ENCODE peak calls at places on chromosomes 3 and 15, in ten cellular contexts. One of them, this sample, is unnamed.

GRCh38 chr15:84915011-84915958 is 30.8 kb downstream of the SLC28A1 start:
- DNase-seq in SK-N-SH: peak; percentile 90
- DNase-seq in uterus: peak; percentile 82
- DNase-seq in mesenchymal stem cell: peak; percentile 93
- DNase-seq in right atrium auricular region: peak; percentile 96
- DNase-seq in CD8-positive, alpha-beta T cell: no peak
- DNase-seq in CD8-positive, alpha-beta memory T cell: no peak
- DNase-seq in spleen: no peak
- DNase-seq in stomach: peak; percentile 30
- DNase-seq in tibial artery: peak; percentile 80
- DNase-seq in this sample: peak; percentile 91

GRCh38 chr3:116770815-116771450 is 61.4 kb downstream of the TUSC7 start:
- DNase-seq in spleen: no peak
- DNase-seq in stomach: peak; percentile 62
- DNase-seq in CD8-positive, alpha-beta memory T cell: no peak
- DNase-seq in SK-N-SH: peak; percentile 55
- DNase-seq in tibial artery: peak; percentile 64
- DNase-seq in mesenchymal stem cell: peak; percentile 81
- DNase-seq in CD8-positive, alpha-beta T cell: no peak
- DNase-seq in right atrium auricular region: peak; percentile 69
- DNase-seq in uterus: peak; percentile 42
- DNase-seq in this sample: peak; percentile 88

GRCh38 chr3:54712539-54712938 is 215.3 kb downstream of the LRTM1 start:
- DNase-seq in spleen: no peak
- DNase-seq in tibial artery: no peak
- DNase-seq in CD8-positive, alpha-beta memory T cell: no peak
- DNase-seq in mesenchymal stem cell: no peak
- DNase-seq in CD8-positive, alpha-beta T cell: no peak
- DNase-seq in uterus: no peak
- DNase-seq in stomach: no peak
- DNase-seq in SK-N-SH: no peak
- DNase-seq in right atrium auricular region: no peak
- DNase-seq in this sample: no peak

GRCh38 chr3:170128977-170129431 is 52.5 kb downstream of the PHC3 start:
- DNase-seq in SK-N-SH: no peak
- DNase-seq in CD8-positive, alpha-beta T cell: no peak
- DNase-seq in CD8-positive, alpha-beta memory T cell: no peak
- DNase-seq in right atrium auricular region: no peak
- DNase-seq in stomach: no peak
- DNase-seq in uterus: no peak
- DNase-seq in spleen: no peak
- DNase-seq in mesenchymal stem cell: peak; percentile 26
- DNase-seq in tibial artery: no peak
- DNase-seq in this sample: peak; percentile 21

GRCh38 chr15:41689834-41690233 is 29.6 kb downstream of the MGA start:
- DNase-seq in spleen: no peak
- DNase-seq in SK-N-SH: no peak
- DNase-seq in tibial artery: no peak
- DNase-seq in CD8-positive, alpha-beta T cell: no peak
- DNase-seq in CD8-positive, alpha-beta memory T cell: no peak
- DNase-seq in uterus: no peak
- DNase-seq in right atrium auricular region: no peak
- DNase-seq in stomach: no peak
- DNase-seq in mesenchymal stem cell: no peak
- DNase-seq in this sample: no peak

GRCh38 chr3:55660642-55661041 is 173.5 kb upstream of the WNT5A start:
- DNase-seq in mesenchymal stem cell: no peak
- DNase-seq in right atrium auricular region: no peak
- DNase-seq in uterus: no peak
- DNase-seq in tibial artery: no peak
- DNase-seq in spleen: no peak
- DNase-seq in CD8-positive, alpha-beta T cell: no peak
- DNase-seq in stomach: no peak
- DNase-seq in SK-N-SH: no peak
- DNase-seq in CD8-positive, alpha-beta memory T cell: no peak
- DNase-seq in this sample: no peak

GRCh38 chr15:59303641-59304433 is 68.8 kb downstream of the MYO1E start:
- DNase-seq in stomach: peak; percentile 40
- DNase-seq in uterus: no peak
- DNase-seq in mesenchymal stem cell: no peak
- DNase-seq in spleen: no peak
- DNase-seq in SK-N-SH: no peak
- DNase-seq in CD8-positive, alpha-beta memory T cell: no peak
- DNase-seq in CD8-positive, alpha-beta T cell: no peak
- DNase-seq in tibial artery: no peak
- DNase-seq in right atrium auricular region: no peak
- DNase-seq in this sample: no peak

GRCh38 chr3:112230033-112230432 is 64.0 kb downstream of the SLC9C1 start:
- DNase-seq in spleen: no peak
- DNase-seq in right atrium auricular region: no peak
- DNase-seq in stomach: no peak
- DNase-seq in CD8-positive, alpha-beta T cell: no peak
- DNase-seq in uterus: no peak
- DNase-seq in CD8-positive, alpha-beta memory T cell: no peak
- DNase-seq in tibial artery: no peak
- DNase-seq in SK-N-SH: no peak
- DNase-seq in mesenchymal stem cell: no peak
- DNase-seq in this sample: no peak

GRCh38 chr3:172129868-172130751 is 90.7 kb downstream of the FNDC3B start:
- DNase-seq in right atrium auricular region: peak; percentile 99
- DNase-seq in SK-N-SH: peak; percentile 65
- DNase-seq in spleen: peak; percentile 89
- DNase-seq in mesenchymal stem cell: peak; percentile 98
- DNase-seq in stomach: peak; percentile 85
- DNase-seq in tibial artery: peak; percentile 96
- DNase-seq in CD8-positive, alpha-beta T cell: no peak
- DNase-seq in CD8-positive, alpha-beta memory T cell: peak; percentile 53
- DNase-seq in uterus: peak; percentile 94
- DNase-seq in this sample: peak; percentile 98

GRCh38 chr15:51227967-51228783 is 110.2 kb downstream of the CYP19A1 start:
- DNase-seq in tibial artery: peak; percentile 30
- DNase-seq in CD8-positive, alpha-beta T cell: no peak
- DNase-seq in mesenchymal stem cell: peak; percentile 95
- DNase-seq in right atrium auricular region: peak; percentile 61
- DNase-seq in uterus: no peak
- DNase-seq in spleen: no peak
- DNase-seq in SK-N-SH: no peak
- DNase-seq in CD8-positive, alpha-beta memory T cell: no peak
- DNase-seq in stomach: no peak
- DNase-seq in this sample: peak; percentile 52

DNA sequence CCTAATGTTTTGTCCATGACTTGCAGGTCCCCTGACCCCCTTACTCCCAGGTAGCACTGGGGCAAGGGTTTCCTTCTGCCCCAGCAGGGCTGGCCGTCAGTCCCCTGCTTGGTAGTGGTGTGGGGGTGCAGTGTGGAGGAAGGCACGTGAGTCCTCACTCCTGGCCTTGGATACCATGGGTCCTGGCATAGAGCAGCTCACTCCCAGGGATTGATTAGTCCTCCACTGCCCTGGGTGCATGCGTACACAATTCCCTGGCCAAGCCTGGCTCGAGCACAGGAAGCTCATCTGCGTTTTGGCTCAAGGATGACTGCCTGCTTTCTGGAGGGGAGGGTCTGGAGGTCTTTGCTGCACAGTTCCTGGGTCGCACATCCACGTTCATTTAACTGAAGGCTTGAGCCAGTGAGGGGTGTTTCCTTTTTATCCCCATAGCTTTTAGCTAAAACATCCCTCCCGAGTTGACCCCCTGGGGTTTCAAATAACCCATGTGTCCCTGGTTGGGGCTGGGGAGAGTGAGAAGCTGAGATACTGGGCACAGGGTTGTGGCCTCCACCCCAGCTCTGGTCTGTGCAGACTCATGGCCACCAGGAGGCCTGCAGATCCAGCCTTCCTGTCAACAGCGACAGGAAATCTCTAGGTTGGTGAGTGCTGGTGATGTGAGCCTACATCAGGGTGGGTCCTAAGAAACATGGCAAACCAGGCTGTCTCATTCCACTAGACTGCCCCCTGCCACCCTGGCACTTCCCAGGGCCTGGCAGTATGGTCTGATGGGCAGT is 11.5 kb downstream of the HEMK1 start:
- DNase-seq in CD8-positive, alpha-beta memory T cell: no peak
- DNase-seq in mesenchymal stem cell: no peak
- DNase-seq in SK-N-SH: no peak
- DNase-seq in tibial artery: no peak
- DNase-seq in CD8-positive, alpha-beta T cell: no peak
- DNase-seq in spleen: no peak
- DNase-seq in stomach: no peak
- DNase-seq in right atrium auricular region: no peak
- DNase-seq in uterus: no peak
- DNase-seq in this sample: no peak
- H3K27ac ChIP-seq in CD8-positive, alpha-beta memory T cell: no peak overlapping the region
- H3K27ac ChIP-seq in mesenchymal stem cell: no peak overlapping the region
- H3K27ac ChIP-seq in SK-N-SH: no peak overlapping the region
- H3K27ac ChIP-seq in tibial artery: no peak overlapping the region
- H3K27ac ChIP-seq in CD8-positive, alpha-beta T cell: no peak overlapping the region
- H3K27ac ChIP-seq in spleen: no peak overlapping the region
- H3K27ac ChIP-seq in stomach: no peak overlapping the region
- H3K27ac ChIP-seq in right atrium auricular region: no peak overlapping the region
- H3K27ac ChIP-seq in uterus: no peak overlapping the region
- H3K27ac ChIP-seq in this sample: no peak overlapping the region

GRCh38 chr3:66488492-66488891 is 12.3 kb downstream of the LRIG1 start:
- DNase-seq in uterus: no peak
- DNase-seq in mesenchymal stem cell: no peak
- DNase-seq in CD8-positive, alpha-beta T cell: no peak
- DNase-seq in CD8-positive, alpha-beta memory T cell: no peak
- DNase-seq in right atrium auricular region: no peak
- DNase-seq in tibial artery: no peak
- DNase-seq in stomach: no peak
- DNase-seq in SK-N-SH: no peak
- DNase-seq in spleen: no peak
- DNase-seq in this sample: no peak
- H3K4me1 ChIP-seq in uterus: peaks cover 14% of the 10 kb centered on the region
- H3K4me1 ChIP-seq in mesenchymal stem cell: peaks cover 15% of the 10 kb centered on the region
- H3K4me1 ChIP-seq in CD8-positive, alpha-beta T cell: peaks cover 18% of the 10 kb centered on the region
- H3K4me1 ChIP-seq in CD8-positive, alpha-beta memory T cell: peaks cover 81% of the 10 kb centered on the region
- H3K4me1 ChIP-seq in right atrium auricular region: peaks cover 83% of the 10 kb centered on the region
- H3K4me1 ChIP-seq in tibial artery: peaks cover 60% of the 10 kb centered on the region
- H3K4me1 ChIP-seq in stomach: peaks cover 54% of the 10 kb centered on the region
- H3K4me1 ChIP-seq in SK-N-SH: no peaks in the 10 kb centered on the region
- H3K4me1 ChIP-seq in spleen: peaks cover 55% of the 10 kb centered on the region
- H3K4me1 ChIP-seq in this sample: no peaks in the 10 kb centered on the region

GRCh38 chr15:74422370-74422722 is 11.4 kb downstream of the SEMA7A start:
- DNase-seq in mesenchymal stem cell: no peak
- DNase-seq in stomach: no peak
- DNase-seq in CD8-positive, alpha-beta T cell: no peak
- DNase-seq in spleen: no peak
- DNase-seq in tibial artery: no peak
- DNase-seq in uterus: no peak
- DNase-seq in SK-N-SH: no peak
- DNase-seq in CD8-positive, alpha-beta memory T cell: no peak
- DNase-seq in right atrium auricular region: no peak
- DNase-seq in this sample: no peak

GRCh38 chr15:74423443-74424257 is 10.1 kb downstream of the SEMA7A start:
- DNase-seq in uterus: no peak
- DNase-seq in spleen: no peak
- DNase-seq in CD8-positive, alpha-beta T cell: no peak
- DNase-seq in stomach: no peak
- DNase-seq in SK-N-SH: no peak
- DNase-seq in CD8-positive, alpha-beta memory T cell: no peak
- DNase-seq in mesenchymal stem cell: no peak
- DNase-seq in right atrium auricular region: no peak
- DNase-seq in tibial artery: no peak
- DNase-seq in this sample: peak; percentile 60

GRCh38 chr15:74420193-74420905 is 13.4 kb downstream of the SEMA7A start:
- DNase-seq in tibial artery: no peak
- DNase-seq in right atrium auricular region: no peak
- DNase-seq in SK-N-SH: no peak
- DNase-seq in spleen: peak; percentile 69
- DNase-seq in CD8-positive, alpha-beta memory T cell: no peak
- DNase-seq in uterus: no peak
- DNase-seq in CD8-positive, alpha-beta T cell: no peak
- DNase-seq in mesenchymal stem cell: no peak
- DNase-seq in stomach: no peak
- DNase-seq in this sample: peak; percentile 67

GRCh38 chr15:74422723-74423442 is 10.9 kb downstream of the SEMA7A start:
- DNase-seq in mesenchymal stem cell: peak; percentile 38
- DNase-seq in SK-N-SH: no peak
- DNase-seq in stomach: no peak
- DNase-seq in tibial artery: no peak
- DNase-seq in CD8-positive, alpha-beta memory T cell: no peak
- DNase-seq in uterus: no peak
- DNase-seq in spleen: peak; percentile 83
- DNase-seq in right atrium auricular region: no peak
- DNase-seq in CD8-positive, alpha-beta T cell: no peak
- DNase-seq in this sample: peak; percentile 24

DNA sequence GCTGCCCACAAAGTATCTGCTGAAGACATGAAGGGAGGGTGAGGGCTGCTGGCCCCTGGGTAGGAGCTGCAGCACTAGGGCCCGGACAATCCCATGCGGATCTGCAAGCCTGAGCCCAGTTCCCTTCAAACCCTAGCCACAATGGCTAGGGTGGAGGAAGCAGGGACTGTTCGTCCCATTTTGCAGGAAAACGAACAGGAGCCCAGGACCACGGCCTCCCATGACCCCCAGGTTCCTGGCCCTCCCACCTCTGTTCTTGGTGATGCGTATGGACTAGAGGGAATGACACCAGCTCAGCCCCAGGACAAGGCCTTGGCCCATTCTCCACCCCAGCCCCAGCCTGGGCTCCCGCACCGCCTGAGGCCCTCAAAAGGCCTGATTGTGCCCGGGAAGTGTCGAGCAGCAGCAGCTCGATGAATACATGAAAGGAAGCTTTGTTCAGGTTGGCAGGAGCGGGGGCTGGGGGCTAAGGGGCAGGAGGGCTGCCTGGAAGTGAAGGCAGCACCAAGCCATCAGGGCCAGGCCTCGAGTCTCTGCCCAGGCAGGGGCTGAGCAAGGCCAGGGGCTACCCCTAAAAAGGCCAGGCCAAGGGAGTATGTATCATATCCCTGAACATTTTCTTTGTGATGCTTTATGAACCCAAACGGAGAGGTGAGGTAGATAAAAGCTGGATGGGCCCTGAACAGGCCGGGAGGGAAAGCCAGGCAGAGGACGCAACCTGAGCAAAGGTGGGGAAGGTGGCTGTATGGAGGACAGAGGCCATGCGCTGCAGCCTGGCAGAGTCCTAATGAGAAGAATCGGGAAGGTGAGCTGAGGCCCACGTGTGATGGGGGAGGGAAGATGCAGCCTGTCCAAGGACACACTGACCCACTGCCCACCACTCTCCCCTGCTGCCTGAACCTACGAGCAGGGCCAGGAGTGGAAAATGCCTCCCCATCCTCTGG is 12.2 kb downstream of the SEMA7A start:
- DNase-seq in CD8-positive, alpha-beta T cell: no peak
- DNase-seq in mesenchymal stem cell: no peak
- DNase-seq in spleen: peak; percentile 58
- DNase-seq in SK-N-SH: no peak
- DNase-seq in right atrium auricular region: no peak
- DNase-seq in CD8-positive, alpha-beta memory T cell: no peak
- DNase-seq in stomach: no peak
- DNase-seq in uterus: no peak
- DNase-seq in tibial artery: no peak
- DNase-seq in this sample: no peak
- H3K27ac ChIP-seq in CD8-positive, alpha-beta T cell: no peak overlapping the region
- H3K27ac ChIP-seq in mesenchymal stem cell: peak overlapping the region; percentile 83
- H3K27ac ChIP-seq in spleen: peak overlapping the region; percentile 37
- H3K27ac ChIP-seq in SK-N-SH: no peak overlapping the region
- H3K27ac ChIP-seq in right atrium auricular region: no peak overlapping the region
- H3K27ac ChIP-seq in CD8-positive, alpha-beta memory T cell: peak overlapping the region; percentile 9
- H3K27ac ChIP-seq in stomach: no peak overlapping the region
- H3K27ac ChIP-seq in uterus: peak overlapping the region; percentile 45
- H3K27ac ChIP-seq in tibial artery: no peak overlapping the region
- H3K27ac ChIP-seq in this sample: peak overlapping the region; percentile 29

GRCh38 chr3:43686333-43686699 is 4.4 kb upstream of the ABHD5 start:
- DNase-seq in spleen: no peak
- DNase-seq in tibial artery: no peak
- DNase-seq in stomach: no peak
- DNase-seq in CD8-positive, alpha-beta memory T cell: no peak
- DNase-seq in CD8-positive, alpha-beta T cell: no peak
- DNase-seq in right atrium auricular region: no peak
- DNase-seq in mesenchymal stem cell: no peak
- DNase-seq in SK-N-SH: no peak
- DNase-seq in uterus: no peak
- DNase-seq in this sample: no peak
- H3K4me1 ChIP-seq in spleen: peaks cover 11% of the 10 kb centered on the region
- H3K4me1 ChIP-seq in tibial artery: peaks cover 7% of the 10 kb centered on the region
- H3K4me1 ChIP-seq in stomach: peaks cover 8% of the 10 kb centered on the region
- H3K4me1 ChIP-seq in CD8-positive, alpha-beta memory T cell: peaks cover 4% of the 10 kb centered on the region
- H3K4me1 ChIP-seq in CD8-positive, alpha-beta T cell: peaks cover 4% of the 10 kb centered on the region
- H3K4me1 ChIP-seq in right atrium auricular region: peaks cover 5% of the 10 kb centered on the region
- H3K4me1 ChIP-seq in mesenchymal stem cell: peaks cover 7% of the 10 kb centered on the region
- H3K4me1 ChIP-seq in SK-N-SH: peaks cover 3% of the 10 kb centered on the region
- H3K4me1 ChIP-seq in uterus: no peaks in the 10 kb centered on the region
- H3K4me1 ChIP-seq in this sample: peaks cover 12% of the 10 kb centered on the region

This sample was measured in PC-3.